ENCODE peak calls at places on chromosome 12, in ten cellular contexts. One of them, this sample, is unnamed.

GRCh38 chr12:85325452-85325851 is 45.4 kb downstream of the ALX1 start:
- DNase-seq in cardiac fibroblast: no peak
- DNase-seq in AG04449: no peak
- DNase-seq in fibroblast of pulmonary artery: no peak
- DNase-seq in RWPE2: no peak
- DNase-seq in heart left ventricle: no peak
- DNase-seq in GM06990: no peak
- DNase-seq in upper lobe of right lung: no peak
- DNase-seq in Caco-2: no peak
- DNase-seq in endodermal cell: no peak
- DNase-seq in this sample: no peak

GRCh38 chr12:91577586-91578539 is 395.2 kb upstream of the DCN start:
- DNase-seq in cardiac fibroblast: peak; percentile 52
- DNase-seq in AG04449: no peak
- DNase-seq in fibroblast of pulmonary artery: peak; percentile 51
- DNase-seq in RWPE2: no peak
- DNase-seq in heart left ventricle: no peak
- DNase-seq in GM06990: no peak
- DNase-seq in upper lobe of right lung: no peak
- DNase-seq in Caco-2: no peak
- DNase-seq in endodermal cell: no peak
- DNase-seq in this sample: no peak

GRCh38 chr12:67519824-67520433 is 128.6 kb upstream of the DYRK2 start:
- DNase-seq in cardiac fibroblast: no peak
- DNase-seq in AG04449: no peak
- DNase-seq in fibroblast of pulmonary artery: no peak
- DNase-seq in RWPE2: no peak
- DNase-seq in heart left ventricle: no peak
- DNase-seq in GM06990: no peak
- DNase-seq in upper lobe of right lung: no peak
- DNase-seq in Caco-2: no peak
- DNase-seq in endodermal cell: peak; percentile 95
- DNase-seq in this sample: peak; percentile 83

GRCh38 chr12:10362828-10363664 is 26.8 kb downstream of the KLRK1 start:
- DNase-seq in cardiac fibroblast: peak; percentile 51
- DNase-seq in AG04449: no peak
- DNase-seq in fibroblast of pulmonary artery: peak; percentile 23
- DNase-seq in RWPE2: no peak
- DNase-seq in heart left ventricle: no peak
- DNase-seq in GM06990: no peak
- DNase-seq in upper lobe of right lung: no peak
- DNase-seq in Caco-2: no peak
- DNase-seq in endodermal cell: peak; percentile 51
- DNase-seq in this sample: no peak

GRCh38 chr12:47821346-47821706 is 1.6 kb upstream of the HDAC7 start:
- DNase-seq in cardiac fibroblast: peak; percentile 55
- DNase-seq in AG04449: no peak
- DNase-seq in fibroblast of pulmonary artery: no peak
- DNase-seq in RWPE2: no peak
- DNase-seq in heart left ventricle: no peak
- DNase-seq in GM06990: no peak
- DNase-seq in upper lobe of right lung: no peak
- DNase-seq in Caco-2: no peak
- DNase-seq in endodermal cell: no peak
- DNase-seq in this sample: no peak

GRCh38 chr12:122946690-122947271 is 19.5 kb downstream of the ABCB9 start:
- DNase-seq in cardiac fibroblast: peak; percentile 99
- DNase-seq in AG04449: peak; percentile 97
- DNase-seq in fibroblast of pulmonary artery: peak; percentile 97
- DNase-seq in RWPE2: peak; percentile 100
- DNase-seq in heart left ventricle: peak; percentile 63
- DNase-seq in GM06990: peak; percentile 71
- DNase-seq in upper lobe of right lung: peak; percentile 91
- DNase-seq in Caco-2: peak; percentile 72
- DNase-seq in endodermal cell: no peak
- DNase-seq in this sample: peak; percentile 23

GRCh38 chr12:54306925-54307731 is 6.3 kb upstream of the NFE2 start:
- DNase-seq in cardiac fibroblast: peak; percentile 74
- DNase-seq in AG04449: no peak
- DNase-seq in fibroblast of pulmonary artery: peak; percentile 82
- DNase-seq in RWPE2: peak; percentile 95
- DNase-seq in heart left ventricle: peak; percentile 72
- DNase-seq in GM06990: no peak
- DNase-seq in upper lobe of right lung: peak; percentile 97
- DNase-seq in Caco-2: no peak
- DNase-seq in endodermal cell: no peak
- DNase-seq in this sample: no peak

GRCh38 chr12:1297206-1297605 is 297.2 kb downstream of the FBXL14 start:
- DNase-seq in cardiac fibroblast: peak; percentile 83
- DNase-seq in AG04449: peak; percentile 16
- DNase-seq in fibroblast of pulmonary artery: peak; percentile 32
- DNase-seq in RWPE2: no peak
- DNase-seq in heart left ventricle: no peak
- DNase-seq in GM06990: no peak
- DNase-seq in upper lobe of right lung: no peak
- DNase-seq in Caco-2: no peak
- DNase-seq in endodermal cell: no peak
- DNase-seq in this sample: no peak

GRCh38 chr12:106601548-106601947 is 18.7 kb downstream of the RFX4 start:
- DNase-seq in cardiac fibroblast: no peak
- DNase-seq in AG04449: no peak
- DNase-seq in fibroblast of pulmonary artery: no peak
- DNase-seq in RWPE2: no peak
- DNase-seq in heart left ventricle: no peak
- DNase-seq in GM06990: no peak
- DNase-seq in upper lobe of right lung: no peak
- DNase-seq in Caco-2: no peak
- DNase-seq in endodermal cell: peak; percentile 60
- DNase-seq in this sample: no peak
- TF ChIP-seq CTCF in cardiac fibroblast: no peak
- TF ChIP-seq CTCF in AG04449: no peak
- TF ChIP-seq CTCF in fibroblast of pulmonary artery: no peak
- TF ChIP-seq CTCF in RWPE2: no peak
- TF ChIP-seq CTCF in heart left ventricle: no peak
- TF ChIP-seq CTCF in GM06990: no peak
- TF ChIP-seq CTCF in upper lobe of right lung: no peak
- TF ChIP-seq CTCF in Caco-2: no peak
- TF ChIP-seq CTCF in endodermal cell: no peak
- TF ChIP-seq CTCF in this sample: no peak

DNA sequence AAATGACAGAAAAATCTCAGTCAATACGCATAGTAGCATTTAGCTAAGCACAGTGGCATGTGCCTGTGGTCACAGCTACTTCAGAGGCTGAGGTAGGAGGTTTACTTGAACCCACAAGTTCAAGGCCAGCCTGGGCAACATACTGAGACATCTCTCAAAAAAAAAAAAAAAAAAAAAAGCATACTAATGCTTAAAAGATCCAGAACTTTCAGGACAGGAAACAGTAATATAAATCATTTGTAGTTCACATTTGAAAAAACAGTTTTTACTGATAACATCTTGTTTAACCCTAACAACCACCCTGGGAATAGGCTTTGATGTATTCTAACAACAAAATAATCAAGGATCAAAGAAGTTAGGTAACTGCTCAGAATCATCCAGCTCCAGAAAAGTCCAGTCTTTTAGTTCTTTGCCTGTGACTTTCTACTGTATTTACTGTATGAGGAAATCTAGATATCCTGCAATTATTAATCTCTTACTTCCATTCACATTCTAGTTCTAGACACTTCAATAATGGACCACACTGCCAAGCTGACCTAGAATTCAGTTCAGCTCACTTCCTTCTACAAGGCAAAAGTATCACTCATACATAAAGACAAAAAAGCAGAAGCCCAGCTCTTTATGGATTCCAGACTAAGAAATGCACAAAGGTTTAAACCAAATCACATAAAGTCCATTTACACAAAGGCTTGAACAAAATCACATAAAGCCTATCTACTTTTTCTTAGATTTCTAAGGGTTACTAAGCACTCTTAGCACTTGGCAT is 28.5 kb downstream of the PAWR start:
- DNase-seq in cardiac fibroblast: no peak
- DNase-seq in AG04449: no peak
- DNase-seq in fibroblast of pulmonary artery: no peak
- DNase-seq in RWPE2: no peak
- DNase-seq in heart left ventricle: no peak
- DNase-seq in GM06990: no peak
- DNase-seq in upper lobe of right lung: no peak
- DNase-seq in Caco-2: no peak
- DNase-seq in endodermal cell: no peak
- DNase-seq in this sample: no peak
- H3K4me3 ChIP-seq in cardiac fibroblast: no peak overlapping the region
- H3K4me3 ChIP-seq in AG04449: no peak overlapping the region
- H3K4me3 ChIP-seq in fibroblast of pulmonary artery: no peak overlapping the region
- H3K4me3 ChIP-seq in RWPE2: no peak overlapping the region
- H3K4me3 ChIP-seq in heart left ventricle: no peak overlapping the region
- H3K4me3 ChIP-seq in GM06990: no peak overlapping the region
- H3K4me3 ChIP-seq in upper lobe of right lung: no peak overlapping the region
- H3K4me3 ChIP-seq in Caco-2: no peak overlapping the region
- H3K4me3 ChIP-seq in endodermal cell: no peak overlapping the region
- H3K4me3 ChIP-seq in this sample: no peak overlapping the region

GRCh38 chr12:66235626-66236281 is 46.7 kb downstream of the IRAK3 start:
- DNase-seq in cardiac fibroblast: peak; percentile 38
- DNase-seq in AG04449: no peak
- DNase-seq in fibroblast of pulmonary artery: peak; percentile 27
- DNase-seq in RWPE2: no peak
- DNase-seq in heart left ventricle: no peak
- DNase-seq in GM06990: no peak
- DNase-seq in upper lobe of right lung: no peak
- DNase-seq in Caco-2: no peak
- DNase-seq in endodermal cell: no peak
- DNase-seq in this sample: no peak
- TF ChIP-seq CTCF in cardiac fibroblast: no peak
- TF ChIP-seq CTCF in AG04449: no peak
- TF ChIP-seq CTCF in fibroblast of pulmonary artery: peak; percentile 12
- TF ChIP-seq CTCF in RWPE2: peak; percentile 12
- TF ChIP-seq CTCF in heart left ventricle: no peak
- TF ChIP-seq CTCF in GM06990: no peak
- TF ChIP-seq CTCF in upper lobe of right lung: peak; percentile 2
- TF ChIP-seq CTCF in Caco-2: peak; percentile 17
- TF ChIP-seq CTCF in endodermal cell: peak; percentile 54
- TF ChIP-seq CTCF in this sample: no peak

DNA sequence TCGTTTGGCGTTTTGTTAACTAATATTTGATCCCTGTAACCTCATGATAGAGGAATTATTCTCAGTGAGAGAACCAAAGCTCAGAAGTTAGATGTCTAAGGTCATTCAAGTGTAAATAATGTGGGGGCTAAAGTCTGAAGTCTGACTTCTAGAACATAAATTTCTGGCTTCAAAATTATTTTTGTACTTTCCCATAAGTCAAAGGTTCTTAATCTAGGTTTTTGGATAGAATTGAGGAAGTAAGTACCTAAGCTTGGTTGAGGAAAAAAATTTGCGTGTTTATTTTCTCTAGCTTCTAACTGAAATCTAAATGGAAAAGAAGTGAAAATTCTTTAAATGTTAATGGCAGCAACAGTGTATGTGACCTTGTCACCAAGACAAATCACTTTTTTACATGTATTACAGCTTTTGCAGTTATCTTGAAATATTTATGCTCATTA is 2.3 kb downstream of the LARP4 start:
- DNase-seq in cardiac fibroblast: no peak
- DNase-seq in AG04449: no peak
- DNase-seq in fibroblast of pulmonary artery: no peak
- DNase-seq in RWPE2: no peak
- DNase-seq in heart left ventricle: no peak
- DNase-seq in GM06990: no peak
- DNase-seq in upper lobe of right lung: no peak
- DNase-seq in Caco-2: no peak
- DNase-seq in endodermal cell: no peak
- DNase-seq in this sample: no peak
- H3K4me3 ChIP-seq in cardiac fibroblast: peak overlapping the region; percentile 86
- H3K4me3 ChIP-seq in AG04449: peak overlapping the region; percentile 91
- H3K4me3 ChIP-seq in fibroblast of pulmonary artery: peak overlapping the region; percentile 97
- H3K4me3 ChIP-seq in RWPE2: peak overlapping the region; percentile 65
- H3K4me3 ChIP-seq in heart left ventricle: peak overlapping the region; percentile 84
- H3K4me3 ChIP-seq in GM06990: peak overlapping the region; percentile 71
- H3K4me3 ChIP-seq in upper lobe of right lung: peak overlapping the region; percentile 90
- H3K4me3 ChIP-seq in Caco-2: peak overlapping the region; percentile 83
- H3K4me3 ChIP-seq in endodermal cell: peak overlapping the region; percentile 95
- H3K4me3 ChIP-seq in this sample: peak overlapping the region; percentile 82

GRCh38 chr12:46208370-46208769 is 60.5 kb downstream of the SLC38A1 start:
- DNase-seq in cardiac fibroblast: no peak
- DNase-seq in AG04449: no peak
- DNase-seq in fibroblast of pulmonary artery: no peak
- DNase-seq in RWPE2: no peak
- DNase-seq in heart left ventricle: no peak
- DNase-seq in GM06990: no peak
- DNase-seq in upper lobe of right lung: no peak
- DNase-seq in Caco-2: no peak
- DNase-seq in endodermal cell: no peak
- DNase-seq in this sample: no peak

GRCh38 chr12:46207644-46208043 is 61.2 kb downstream of the SLC38A1 start:
- DNase-seq in cardiac fibroblast: no peak
- DNase-seq in AG04449: no peak
- DNase-seq in fibroblast of pulmonary artery: no peak
- DNase-seq in RWPE2: no peak
- DNase-seq in heart left ventricle: no peak
- DNase-seq in GM06990: peak; percentile 35
- DNase-seq in upper lobe of right lung: no peak
- DNase-seq in Caco-2: no peak
- DNase-seq in endodermal cell: no peak
- DNase-seq in this sample: no peak

GRCh38 chr12:46209165-46209564 is 59.7 kb downstream of the SLC38A1 start:
- DNase-seq in cardiac fibroblast: peak; percentile 61
- DNase-seq in AG04449: no peak
- DNase-seq in fibroblast of pulmonary artery: peak; percentile 31
- DNase-seq in RWPE2: no peak
- DNase-seq in heart left ventricle: no peak
- DNase-seq in GM06990: no peak
- DNase-seq in upper lobe of right lung: no peak
- DNase-seq in Caco-2: no peak
- DNase-seq in endodermal cell: no peak
- DNase-seq in this sample: no peak

GRCh38 chr12:46206471-46206870 is 62.4 kb downstream of the SLC38A1 start:
- DNase-seq in cardiac fibroblast: no peak
- DNase-seq in AG04449: no peak
- DNase-seq in fibroblast of pulmonary artery: no peak
- DNase-seq in RWPE2: no peak
- DNase-seq in heart left ventricle: no peak
- DNase-seq in GM06990: no peak
- DNase-seq in upper lobe of right lung: no peak
- DNase-seq in Caco-2: no peak
- DNase-seq in endodermal cell: no peak
- DNase-seq in this sample: no peak

GRCh38 chr12:46205293-46205692 is 63.5 kb downstream of the SLC38A1 start:
- DNase-seq in cardiac fibroblast: peak; percentile 28
- DNase-seq in AG04449: no peak
- DNase-seq in fibroblast of pulmonary artery: peak; percentile 57
- DNase-seq in RWPE2: no peak
- DNase-seq in heart left ventricle: no peak
- DNase-seq in GM06990: no peak
- DNase-seq in upper lobe of right lung: no peak
- DNase-seq in Caco-2: no peak
- DNase-seq in endodermal cell: no peak
- DNase-seq in this sample: no peak
- TF ChIP-seq CTCF in cardiac fibroblast: no peak
- TF ChIP-seq CTCF in AG04449: no peak
- TF ChIP-seq CTCF in fibroblast of pulmonary artery: no peak
- TF ChIP-seq CTCF in RWPE2: no peak
- TF ChIP-seq CTCF in heart left ventricle: peak; percentile 13
- TF ChIP-seq CTCF in GM06990: no peak
- TF ChIP-seq CTCF in upper lobe of right lung: no peak
- TF ChIP-seq CTCF in Caco-2: no peak
- TF ChIP-seq CTCF in endodermal cell: no peak
- TF ChIP-seq CTCF in this sample: peak; percentile 5